ENCODE peak calls at places on chromosomes 7 and 10, in seven cellular contexts. One of them, this sample, is unnamed.

GRCh38 chr7:27605689-27606269 is 56.9 kb downstream of the HIBADH start:
- DNase-seq in brain microvascular endothelial cell: peak; percentile 41
- DNase-seq in stomach: no peak
- DNase-seq in tibial artery: no peak
- DNase-seq in spleen: no peak
- DNase-seq in psoas muscle: no peak
- DNase-seq in H9: no peak
- DNase-seq in this sample: peak; percentile 36

GRCh38 chr10:110498982-110499795 is 1.5 kb downstream of the DUSP5 start:
- DNase-seq in brain microvascular endothelial cell: no peak
- DNase-seq in stomach: peak; percentile 46
- DNase-seq in tibial artery: no peak
- DNase-seq in spleen: peak; percentile 78
- DNase-seq in psoas muscle: no peak
- DNase-seq in H9: peak; percentile 76
- DNase-seq in this sample: peak; percentile 66

GRCh38 chr7:137953692-137954470 is 48.0 kb downstream of the CREB3L2 start:
- DNase-seq in brain microvascular endothelial cell: peak; percentile 82
- DNase-seq in stomach: no peak
- DNase-seq in tibial artery: no peak
- DNase-seq in spleen: no peak
- DNase-seq in psoas muscle: no peak
- DNase-seq in H9: no peak
- DNase-seq in this sample: peak; percentile 34

GRCh38 chr7:110246118-110246517 is 844.8 kb upstream of the LRRN3 start:
- DNase-seq in brain microvascular endothelial cell: no peak
- DNase-seq in stomach: no peak
- DNase-seq in tibial artery: no peak
- DNase-seq in spleen: no peak
- DNase-seq in psoas muscle: no peak
- DNase-seq in H9: no peak
- DNase-seq in this sample: no peak

GRCh38 chr10:33532901-33533300 is 198.4 kb upstream of the NRP1 start:
- DNase-seq in brain microvascular endothelial cell: no peak
- DNase-seq in stomach: no peak
- DNase-seq in tibial artery: no peak
- DNase-seq in spleen: no peak
- DNase-seq in psoas muscle: no peak
- DNase-seq in H9: no peak
- DNase-seq in this sample: no peak

GRCh38 chr7:43642897-43643630 is 60.2 kb downstream of the STK17A start:
- DNase-seq in brain microvascular endothelial cell: no peak
- DNase-seq in stomach: no peak
- DNase-seq in tibial artery: no peak
- DNase-seq in spleen: peak; percentile 76
- DNase-seq in psoas muscle: no peak
- DNase-seq in H9: no peak
- DNase-seq in this sample: no peak

GRCh38 chr7:15820319-15820718 is 133.8 kb upstream of the MEOX2 start:
- DNase-seq in brain microvascular endothelial cell: no peak
- DNase-seq in stomach: no peak
- DNase-seq in tibial artery: no peak
- DNase-seq in spleen: no peak
- DNase-seq in psoas muscle: no peak
- DNase-seq in H9: no peak
- DNase-seq in this sample: no peak

GRCh38 chr7:33982425-33982786 is 77.1 kb downstream of the BMPER start:
- DNase-seq in brain microvascular endothelial cell: peak; percentile 78
- DNase-seq in stomach: no peak
- DNase-seq in tibial artery: no peak
- DNase-seq in spleen: no peak
- DNase-seq in psoas muscle: no peak
- DNase-seq in H9: no peak
- DNase-seq in this sample: no peak

GRCh38 chr7:33687601-33688000 is 217.7 kb upstream of the BMPER start:
- DNase-seq in brain microvascular endothelial cell: no peak
- DNase-seq in stomach: no peak
- DNase-seq in tibial artery: no peak
- DNase-seq in spleen: no peak
- DNase-seq in psoas muscle: no peak
- DNase-seq in H9: no peak
- DNase-seq in this sample: no peak

GRCh38 chr10:126538439-126539140 is 131.9 kb downstream of the C10orf90 start:
- DNase-seq in brain microvascular endothelial cell: no peak
- DNase-seq in stomach: peak; percentile 79
- DNase-seq in tibial artery: no peak
- DNase-seq in spleen: no peak
- DNase-seq in psoas muscle: no peak
- DNase-seq in H9: no peak
- DNase-seq in this sample: no peak

GRCh38 chr7:116211913-116212596 is 1.7 kb downstream of the TES start:
- DNase-seq in brain microvascular endothelial cell: no peak
- DNase-seq in stomach: no peak
- DNase-seq in tibial artery: no peak
- DNase-seq in spleen: no peak
- DNase-seq in psoas muscle: no peak
- DNase-seq in H9: no peak
- DNase-seq in this sample: peak; percentile 20

GRCh38 chr7:26155531-26156375 is 3.8 kb downstream of the NFE2L3 start:
- DNase-seq in brain microvascular endothelial cell: peak; percentile 52
- DNase-seq in stomach: no peak
- DNase-seq in tibial artery: no peak
- DNase-seq in spleen: no peak
- DNase-seq in psoas muscle: no peak
- DNase-seq in H9: peak; percentile 39
- DNase-seq in this sample: no peak

GRCh38 chr10:74118794-74119193 is 31.8 kb downstream of the AP3M1 start:
- DNase-seq in brain microvascular endothelial cell: no peak
- DNase-seq in stomach: no peak
- DNase-seq in tibial artery: no peak
- DNase-seq in spleen: peak; percentile 74
- DNase-seq in psoas muscle: no peak
- DNase-seq in H9: no peak
- DNase-seq in this sample: peak; percentile 41

GRCh38 chr7:94265456-94265855 is 129.2 kb upstream of the COL1A2 start:
- DNase-seq in brain microvascular endothelial cell: no peak
- DNase-seq in stomach: no peak
- DNase-seq in tibial artery: no peak
- DNase-seq in spleen: no peak
- DNase-seq in psoas muscle: no peak
- DNase-seq in H9: no peak
- DNase-seq in this sample: no peak

GRCh38 chr10:52786098-52786497 is 13.5 kb upstream of the MBL2 start:
- DNase-seq in brain microvascular endothelial cell: no peak
- DNase-seq in stomach: no peak
- DNase-seq in tibial artery: no peak
- DNase-seq in spleen: no peak
- DNase-seq in psoas muscle: no peak
- DNase-seq in H9: no peak
- DNase-seq in this sample: no peak

GRCh38 chr10:44306147-44306710 is 78.7 kb downstream of the CXCL12 start:
- DNase-seq in brain microvascular endothelial cell: peak; percentile 39
- DNase-seq in stomach: no peak
- DNase-seq in tibial artery: no peak
- DNase-seq in spleen: no peak
- DNase-seq in psoas muscle: no peak
- DNase-seq in H9: no peak
- DNase-seq in this sample: no peak

GRCh38 chr7:99038086-99038855 is 105.6 kb downstream of the SMURF1 start:
- DNase-seq in brain microvascular endothelial cell: no peak
- DNase-seq in stomach: no peak
- DNase-seq in tibial artery: no peak
- DNase-seq in spleen: no peak
- DNase-seq in psoas muscle: no peak
- DNase-seq in H9: no peak
- DNase-seq in this sample: no peak

GRCh38 chr10:78358406-78358805 is 324.7 kb downstream of the RPS24 start:
- DNase-seq in brain microvascular endothelial cell: no peak
- DNase-seq in stomach: no peak
- DNase-seq in tibial artery: no peak
- DNase-seq in spleen: peak; percentile 46
- DNase-seq in psoas muscle: no peak
- DNase-seq in H9: no peak
- DNase-seq in this sample: no peak

GRCh38 chr10:110544958-110545537 is 22.4 kb upstream of the SMC3 start:
- DNase-seq in brain microvascular endothelial cell: no peak
- DNase-seq in stomach: no peak
- DNase-seq in tibial artery: no peak
- DNase-seq in spleen: no peak
- DNase-seq in psoas muscle: no peak
- DNase-seq in H9: no peak
- DNase-seq in this sample: no peak

GRCh38 chr10:92799591-92799990 is 48.7 kb upstream of the EXOC6 start:
- DNase-seq in brain microvascular endothelial cell: no peak
- DNase-seq in stomach: no peak
- DNase-seq in tibial artery: no peak
- DNase-seq in spleen: no peak
- DNase-seq in psoas muscle: no peak
- DNase-seq in H9: no peak
- DNase-seq in this sample: no peak

GRCh38 chr10:131708225-131708624 is 192.6 kb upstream of the PPP2R2D start:
- DNase-seq in brain microvascular endothelial cell: no peak
- DNase-seq in stomach: no peak
- DNase-seq in tibial artery: no peak
- DNase-seq in spleen: peak; percentile 59
- DNase-seq in psoas muscle: no peak
- DNase-seq in H9: no peak
- DNase-seq in this sample: no peak

GRCh38 chr7:101815826-101816488 is 1.5 kb upstream of the CUX1 start:
- DNase-seq in brain microvascular endothelial cell: peak; percentile 60
- DNase-seq in stomach: peak; percentile 79
- DNase-seq in tibial artery: peak; percentile 70
- DNase-seq in spleen: peak; percentile 93
- DNase-seq in psoas muscle: peak; percentile 87
- DNase-seq in H9: peak; percentile 79
- DNase-seq in this sample: no peak

GRCh38 chr7:101817031-101817929 is at the start of gene CUX1:
- DNase-seq in brain microvascular endothelial cell: no peak
- DNase-seq in stomach: peak; percentile 54
- DNase-seq in tibial artery: no peak
- DNase-seq in spleen: peak; percentile 90
- DNase-seq in psoas muscle: peak; percentile 64
- DNase-seq in H9: peak; percentile 33
- DNase-seq in this sample: no peak

GRCh38 chr7:101814996-101815825 is 2.2 kb upstream of the CUX1 start:
- DNase-seq in brain microvascular endothelial cell: no peak
- DNase-seq in stomach: peak; percentile 51
- DNase-seq in tibial artery: no peak
- DNase-seq in spleen: peak; percentile 92
- DNase-seq in psoas muscle: peak; percentile 77
- DNase-seq in H9: peak; percentile 62
- DNase-seq in this sample: no peak

GRCh38 chr7:101817930-101818698 is 688 bp downstream of the CUX1 start:
- DNase-seq in brain microvascular endothelial cell: no peak
- DNase-seq in stomach: no peak
- DNase-seq in tibial artery: no peak
- DNase-seq in spleen: no peak
- DNase-seq in psoas muscle: no peak
- DNase-seq in H9: no peak
- DNase-seq in this sample: no peak

GRCh38 chr7:101816499-101817030 is 861 bp upstream of the CUX1 start:
- DNase-seq in brain microvascular endothelial cell: no peak
- DNase-seq in stomach: peak; percentile 65
- DNase-seq in tibial artery: peak; percentile 33
- DNase-seq in spleen: peak; percentile 90
- DNase-seq in psoas muscle: peak; percentile 81
- DNase-seq in H9: no peak
- DNase-seq in this sample: no peak
- TF ChIP-seq CTCF in brain microvascular endothelial cell: peak; percentile 10
- TF ChIP-seq CTCF in stomach: no peak
- TF ChIP-seq CTCF in tibial artery: no peak
- TF ChIP-seq CTCF in spleen: no peak
- TF ChIP-seq CTCF in psoas muscle: no peak
- TF ChIP-seq CTCF in H9: no peak
- TF ChIP-seq CTCF in this sample: no peak

GRCh38 chr10:75140246-75140645 is 28.8 kb downstream of the SAMD8 start:
- DNase-seq in brain microvascular endothelial cell: no peak
- DNase-seq in stomach: no peak
- DNase-seq in tibial artery: no peak
- DNase-seq in spleen: no peak
- DNase-seq in psoas muscle: no peak
- DNase-seq in H9: no peak
- DNase-seq in this sample: no peak

GRCh38 chr10:75137533-75138438 is 26.3 kb downstream of the SAMD8 start:
- DNase-seq in brain microvascular endothelial cell: peak; percentile 52
- DNase-seq in stomach: no peak
- DNase-seq in tibial artery: no peak
- DNase-seq in spleen: no peak
- DNase-seq in psoas muscle: no peak
- DNase-seq in H9: no peak
- DNase-seq in this sample: peak; percentile 58

DNA sequence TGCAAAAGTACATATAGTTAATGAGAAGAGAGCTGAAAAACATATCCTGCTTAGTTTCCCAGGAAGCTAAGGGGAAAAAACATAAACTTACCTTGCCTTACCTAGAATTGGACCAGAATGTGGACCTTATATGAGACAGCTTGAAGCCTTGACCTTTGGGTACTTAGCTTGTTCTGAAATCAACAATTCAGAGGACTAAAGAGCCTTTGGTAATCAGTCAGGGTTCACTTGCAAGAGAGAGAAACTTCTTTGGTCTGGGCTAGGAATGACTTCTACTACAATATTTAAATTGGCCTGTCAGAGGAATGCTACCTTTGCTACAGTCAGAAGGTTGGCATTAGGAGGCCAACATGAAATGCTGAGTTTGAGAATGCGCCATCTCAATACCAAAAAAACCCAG is 24.9 kb downstream of the SAMD8 start:
- DNase-seq in brain microvascular endothelial cell: no peak
- DNase-seq in stomach: no peak
- DNase-seq in tibial artery: no peak
- DNase-seq in spleen: no peak
- DNase-seq in psoas muscle: no peak
- DNase-seq in H9: no peak
- DNase-seq in this sample: no peak
- H3K27ac ChIP-seq in brain microvascular endothelial cell: no peak overlapping the region
- H3K27ac ChIP-seq in stomach: no peak overlapping the region
- H3K27ac ChIP-seq in tibial artery: no peak overlapping the region
- H3K27ac ChIP-seq in spleen: no peak overlapping the region
- H3K27ac ChIP-seq in psoas muscle: peak overlapping the region; percentile 5
- H3K27ac ChIP-seq in H9: no peak overlapping the region
- H3K27ac ChIP-seq in this sample: no peak overlapping the region

GRCh38 chr7:131071786-131072504 is 255.7 kb upstream of the MKLN1 start:
- DNase-seq in brain microvascular endothelial cell: peak; percentile 86
- DNase-seq in stomach: peak; percentile 39
- DNase-seq in tibial artery: peak; percentile 38
- DNase-seq in spleen: no peak
- DNase-seq in psoas muscle: peak; percentile 54
- DNase-seq in H9: no peak
- DNase-seq in this sample: no peak
- TF ChIP-seq CTCF in brain microvascular endothelial cell: peak; percentile 7
- TF ChIP-seq CTCF in stomach: peak; percentile 29
- TF ChIP-seq CTCF in tibial artery: no peak
- TF ChIP-seq CTCF in spleen: peak; percentile 41
- TF ChIP-seq CTCF in psoas muscle: peak; percentile 33
- TF ChIP-seq CTCF in H9: peak; percentile 50
- TF ChIP-seq CTCF in this sample: peak; percentile 68

DNA sequence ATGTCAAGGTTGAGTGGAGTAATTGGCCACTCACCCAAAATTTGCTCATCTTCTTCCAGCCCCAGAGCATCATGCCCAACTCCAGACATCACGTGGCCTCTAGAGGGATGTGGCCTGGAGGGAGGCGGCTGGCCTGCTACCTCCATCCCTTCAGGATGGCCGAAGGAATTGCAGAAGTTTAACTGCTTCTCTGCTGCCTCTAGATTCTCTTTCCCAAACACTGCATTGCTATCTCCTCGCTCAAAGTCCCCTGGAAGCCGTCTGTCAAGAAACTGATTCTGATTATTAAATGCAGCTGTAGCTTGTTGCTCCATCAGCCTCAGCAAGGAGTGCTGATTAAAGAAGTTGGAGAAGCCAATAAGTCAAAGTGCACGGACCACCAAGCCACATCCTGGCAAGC is 83.9 kb downstream of the TBXAS1 start:
- DNase-seq in brain microvascular endothelial cell: no peak
- DNase-seq in stomach: no peak
- DNase-seq in tibial artery: no peak
- DNase-seq in spleen: no peak
- DNase-seq in psoas muscle: no peak
- DNase-seq in H9: no peak
- DNase-seq in this sample: no peak
- H3K27ac ChIP-seq in brain microvascular endothelial cell: no peak overlapping the region
- H3K27ac ChIP-seq in stomach: no peak overlapping the region
- H3K27ac ChIP-seq in tibial artery: no peak overlapping the region
- H3K27ac ChIP-seq in spleen: no peak overlapping the region
- H3K27ac ChIP-seq in psoas muscle: no peak overlapping the region
- H3K27ac ChIP-seq in H9: no peak overlapping the region
- H3K27ac ChIP-seq in this sample: no peak overlapping the region